ENCODE peak calls at places on chromosome 5, in five cellular contexts. M is cardiac muscle cell, E is IMR-90, P is Peyer's patch, S is adrenal gland. J is an unnamed sample. For H3K27me3, the result is how much of the 10 kb centered on the place peaks cover.

GRCh38 chr5:31730139-31730538 is 91.2 kb downstream of the PDZD2 start:
- DNase-seq in S (no peak), P (no peak), M (no peak), E (no peak), J (no peak)

GRCh38 chr5:53011233-53011632 is 22.1 kb downstream of the ITGA2 start:
- DNase-seq in S (no peak), M (no peak), E (no peak), P (no peak), J (no peak)

GRCh38 chr5:141825241-141825671 is 53.0 kb downstream of the PCDH1 start:
- DNase-seq in P (no peak), E (no peak), S (no peak), M (no peak), J (no peak)

GRCh38 chr5:135211791-135212190 is 177.8 kb upstream of the PITX1 start:
- DNase-seq in P (no peak), E (no peak), M (no peak), S (peak), J (no peak)

GRCh38 chr5:51397996-51398395 is 14.7 kb downstream of the ISL1 start:
- DNase-seq in E (no peak), M (peak), S (no peak), P (no peak), J (no peak)

GRCh38 chr5:13591621-13592020 is 352.9 kb downstream of the DNAH5 start:
- DNase-seq in P (no peak), M (no peak), E (peak), S (no peak), J (no peak)

GRCh38 chr5:60184599-60184998 is 291.1 kb upstream of the PDE4D start:
- DNase-seq in S (no peak), E (no peak), M (no peak), P (no peak), J (no peak)

GRCh38 chr5:159139787-159140186 is 40.1 kb upstream of the EBF1 start:
- DNase-seq in P (no peak), S (no peak), E (no peak), M (no peak), J (no peak)

GRCh38 chr5:143245929-143246561 is 157.4 kb downstream of the NR3C1 start:
- DNase-seq in P (no peak), E (peak), M (no peak), S (peak), J (no peak)

GRCh38 chr5:149152317-149152746 is 11.0 kb downstream of the ABLIM3 start:
- DNase-seq in M (no peak), S (no peak), E (peak), P (no peak), J (no peak)

GRCh38 chr5:80736730-80737129 is 81.9 kb upstream of the DHFR start:
- DNase-seq in P (no peak), M (no peak), E (peak), S (no peak), J (no peak)

GRCh38 chr5:81194633-81195333 is 38.3 kb upstream of the CKMT2 start:
- DNase-seq in P (peak), E (peak), S (peak), M (peak), J (peak)

GRCh38 chr5:7705261-7705660 is 145.7 kb downstream of the CFAP90 start:
- DNase-seq in P (no peak), M (no peak), S (no peak), E (no peak), J (no peak)

GRCh38 chr5:756171-756570 is 28.4 kb downstream of the ZDHHC11B start:
- DNase-seq in P (no peak), E (no peak), M (no peak), S (no peak), J (peak)

GRCh38 chr5:73415617-73416016 is 33.0 kb downstream of the FOXD1 start:
- DNase-seq in E (no peak), P (no peak), S (no peak), M (no peak), J (no peak)

GRCh38 chr5:73419414-73420390 is 28.9 kb downstream of the FOXD1 start:
- DNase-seq in P (no peak), M (peak), S (no peak), E (peak), J (no peak)

GRCh38 chr5:73415171-73415570 is 33.4 kb downstream of the FOXD1 start:
- DNase-seq in S (no peak), P (no peak), M (no peak), E (no peak), J (no peak)

GRCh38 chr5:73418244-73418691 is 30.3 kb downstream of the FOXD1 start:
- DNase-seq in P (no peak), M (no peak), E (no peak), S (no peak), J (no peak)

GRCh38 chr5:73417307-73418035 is 31.1 kb downstream of the FOXD1 start:
- DNase-seq in E (peak), P (no peak), S (no peak), M (no peak), J (no peak)
- H3K27me3 ChIP-seq in E (under half), P (under half), S (half or more), M (half or more), J (under half)

DNA sequence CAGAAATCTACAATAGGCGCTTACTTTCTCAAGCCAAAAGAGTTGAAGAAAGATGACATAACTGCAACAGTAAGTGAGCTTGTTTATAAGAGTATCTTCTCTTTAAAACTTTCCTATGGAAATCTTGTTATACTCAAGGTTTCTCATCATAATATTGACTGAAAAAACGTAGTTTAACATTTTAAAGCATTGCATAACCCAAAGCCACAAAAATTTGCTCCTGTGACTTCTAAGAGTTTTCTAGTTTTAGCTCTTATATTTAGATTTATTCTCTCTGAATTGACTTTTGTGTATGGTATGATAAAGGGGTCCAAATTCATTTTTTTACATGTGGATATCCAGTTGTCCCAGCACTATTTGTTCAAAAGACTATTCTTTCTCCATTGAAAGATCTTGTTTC is 15.2 kb downstream of the WDR36 start:
- DNase-seq in E (peak), P (no peak), S (no peak), M (no peak), J (no peak)
- H3K4me3 ChIP-seq in E (no peak), P (no peak), S (no peak), M (no peak), J (no peak)

DNA sequence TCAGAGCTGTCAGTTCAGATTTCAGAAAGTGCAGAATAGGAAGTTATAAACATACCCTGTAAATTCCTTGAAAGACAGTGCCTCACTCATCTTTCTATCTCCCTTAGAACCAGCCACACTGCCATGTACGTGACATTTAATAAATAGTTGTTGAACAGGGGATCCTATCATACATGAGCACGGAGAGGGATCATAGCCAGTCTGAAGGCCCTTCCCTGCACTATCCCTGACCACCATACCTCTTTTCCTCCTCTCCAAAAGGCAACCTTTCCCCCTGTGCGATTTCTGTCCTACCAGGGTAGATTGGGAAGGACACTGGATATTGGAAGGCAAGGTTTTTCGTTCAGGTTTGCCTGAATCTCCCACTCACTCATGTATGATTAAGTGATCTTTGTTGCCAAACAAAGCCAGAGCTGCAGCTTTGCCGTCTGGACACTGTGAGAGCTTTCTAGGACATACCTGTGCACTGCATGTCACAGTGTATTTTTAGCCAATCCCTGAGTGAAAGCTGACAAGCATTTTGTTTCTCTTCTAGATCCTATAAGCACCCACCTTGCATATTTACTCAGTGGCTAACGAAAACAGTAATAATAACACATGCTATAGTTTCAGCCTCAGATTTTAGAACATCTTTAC is 986.5 kb upstream of the WWC1 start:
- DNase-seq in E (no peak), M (peak), P (no peak), S (no peak), J (no peak)
- H3K27me3 ChIP-seq in E (under half), M (under half), P (under half), S (under half), J (under half)

GRCh38 chr5:10565785-10566506 is 2.1 kb downstream of the ANKRD33B start:
- DNase-seq in E (no peak), S (no peak), P (peak), M (peak), J (peak)
- H3K4me3 ChIP-seq in E (peak), S (no peak), P (peak), M (peak), J (no peak)

J was measured in Karpas-422.